ENCODE peak calls at places on chromosome 2, in seven cellular contexts. B is astrocyte of the cerebellum; C is stimulated activated CD4-positive, alpha-beta T cell treated with anti-CD3 and anti-CD28 coated beads, Interleukin-4, amount 100 ng/mL, for 48 hours; L is GF-D8; H is mammary epithelial cell; W is fibroblast of mammary gland; X is hippocampal formation. J is an unnamed sample.

GRCh38 chr2:226031078-226031937 is 631.8 kb downstream of the NYAP2 start:
- DNase-seq in B (peak; percentile 51), C (peak; percentile 39), L (peak; percentile 60), H (peak; percentile 42), W (peak; percentile 64), X (peak; percentile 50), J (no peak)

GRCh38 chr2:205754924-205755321 is 72.6 kb downstream of the NRP2 start:
- DNase-seq in B (peak; percentile 39), C (no peak), L (no peak), H (peak; percentile 49), W (peak; percentile 72), X (no peak), J (no peak)

GRCh38 chr2:166197446-166197845 is 69.6 kb upstream of the SCN1A start:
- DNase-seq in B (no peak), C (no peak), L (no peak), H (no peak), W (peak; percentile 27), X (no peak), J (no peak)

GRCh38 chr2:113162173-113162572 is 11.6 kb upstream of the PSD4 start:
- DNase-seq in B (no peak), C (no peak), L (no peak), H (no peak), W (no peak), X (no peak), J (no peak)

GRCh38 chr2:102114290-102114721 is 28.2 kb upstream of the IL1R1 start:
- DNase-seq in B (peak; percentile 99), C (peak; percentile 37), L (no peak), H (peak; percentile 58), W (peak; percentile 74), X (no peak), J (no peak)

GRCh38 chr2:64767670-64768425 is 114.1 kb upstream of the SERTAD2 start:
- DNase-seq in B (peak; percentile 78), C (peak; percentile 71), L (peak; percentile 56), H (peak; percentile 86), W (peak; percentile 88), X (peak; percentile 83), J (peak; percentile 78)

GRCh38 chr2:230660294-230661060 is 52.2 kb upstream of the CAB39 start:
- DNase-seq in B (no peak), C (no peak), L (peak; percentile 98), H (no peak), W (no peak), X (peak; percentile 14), J (peak; percentile 39)

GRCh38 chr2:62505649-62506420 is at the start of gene TMEM17:
- DNase-seq in B (peak; percentile 63), C (peak; percentile 49), L (peak; percentile 73), H (peak; percentile 86), W (peak; percentile 93), X (peak; percentile 91), J (peak; percentile 50)

GRCh38 chr2:174692256-174692830 is 71.9 kb downstream of the CHRNA1 start:
- DNase-seq in B (no peak), C (no peak), L (no peak), H (no peak), W (peak; percentile 73), X (peak; percentile 84), J (no peak)

GRCh38 chr2:111039984-111040383 is 80.7 kb upstream of the BCL2L11 start:
- DNase-seq in B (no peak), C (no peak), L (no peak), H (no peak), W (no peak), X (no peak), J (peak; percentile 70)

GRCh38 chr2:223032187-223033142 is 19.5 kb upstream of the KCNE4 start:
- DNase-seq in B (no peak), C (no peak), L (no peak), H (no peak), W (peak; percentile 79), X (no peak), J (no peak)

GRCh38 chr2:193847140-193847539 is 1652.4 kb upstream of the TMEFF2 start:
- DNase-seq in B (peak; percentile 53), C (no peak), L (no peak), H (peak; percentile 69), W (peak; percentile 87), X (no peak), J (no peak)

GRCh38 chr2:14615701-14616100 is 16.8 kb upstream of the LRATD1 start:
- DNase-seq in B (peak; percentile 34), C (no peak), L (no peak), H (no peak), W (no peak), X (no peak), J (no peak)

GRCh38 chr2:233449071-233449901 is 95.0 kb downstream of the DGKD start:
- DNase-seq in B (peak; percentile 23), C (no peak), L (no peak), H (no peak), W (peak; percentile 40), X (peak; percentile 20), J (no peak)

GRCh38 chr2:101307950-101308431 is 510 bp downstream of the RNF149 start:
- DNase-seq in B (no peak), C (no peak), L (no peak), H (peak; percentile 37), W (no peak), X (no peak), J (peak; percentile 4)

GRCh38 chr2:167946367-167946955 is 300.9 kb downstream of the STK39 start:
- DNase-seq in B (no peak), C (no peak), L (no peak), H (no peak), W (no peak), X (no peak), J (no peak)

GRCh38 chr2:226772389-226773179 is 27.0 kb downstream of the IRS1 start:
- DNase-seq in B (no peak), C (no peak), L (peak; percentile 95), H (no peak), W (no peak), X (no peak), J (peak; percentile 95)

GRCh38 chr2:11060376-11061169 is 94.7 kb upstream of the SLC66A3 start:
- DNase-seq in B (no peak), C (no peak), L (no peak), H (no peak), W (no peak), X (no peak), J (no peak)

GRCh38 chr2:49598231-49598630 is 443.9 kb upstream of the FSHR start:
- DNase-seq in B (no peak), C (no peak), L (no peak), H (no peak), W (no peak), X (no peak), J (no peak)

GRCh38 chr2:209029249-209029648 is 394.6 kb upstream of the MAP2 start:
- DNase-seq in B (no peak), C (no peak), L (no peak), H (no peak), W (no peak), X (no peak), J (no peak)

GRCh38 chr2:37648316-37649011 is 23.0 kb downstream of the CDC42EP3 start:
- DNase-seq in B (no peak), C (no peak), L (peak; percentile 41), H (no peak), W (no peak), X (no peak), J (peak; percentile 29)

GRCh38 chr2:64543006-64543697 is 19.0 kb downstream of the AFTPH start:
- DNase-seq in B (no peak), C (no peak), L (no peak), H (no peak), W (peak; percentile 5), X (no peak), J (no peak)

GRCh38 chr2:8152392-8153257 is 529.2 kb upstream of the ID2 start:
- DNase-seq in B (no peak), C (no peak), L (no peak), H (no peak), W (no peak), X (no peak), J (peak; percentile 86)

GRCh38 chr2:165863816-165864221 is 69.8 kb upstream of the GALNT3 start:
- DNase-seq in B (no peak), C (peak; percentile 7), L (no peak), H (no peak), W (no peak), X (peak; percentile 64), J (no peak)

GRCh38 chr2:198135481-198135934 is 331.1 kb downstream of the PLCL1 start:
- DNase-seq in B (no peak), C (no peak), L (no peak), H (no peak), W (no peak), X (peak; percentile 75), J (no peak)

GRCh38 chr2:159249955-159250723 is 36.4 kb downstream of the WDSUB1 start:
- DNase-seq in B (no peak), C (no peak), L (peak; percentile 95), H (peak; percentile 94), W (peak; percentile 89), X (peak; percentile 77), J (peak; percentile 8)

GRCh38 chr2:10218036-10218435 is 84.7 kb upstream of the HPCAL1 start:
- DNase-seq in B (no peak), C (no peak), L (no peak), H (no peak), W (no peak), X (no peak), J (no peak)

GRCh38 chr2:68675470-68675869 is 32.1 kb downstream of the PROKR1 start:
- DNase-seq in B (no peak), C (no peak), L (no peak), H (no peak), W (no peak), X (no peak), J (no peak)

GRCh38 chr2:26112201-26112600 is 60.7 kb upstream of the GAREM2 start:
- DNase-seq in B (no peak), C (no peak), L (no peak), H (no peak), W (no peak), X (no peak), J (no peak)

GRCh38 chr2:86468162-86469033 is 27.2 kb downstream of the KDM3A start:
- DNase-seq in B (no peak), C (no peak), L (no peak), H (no peak), W (no peak), X (no peak), J (no peak)

GRCh38 chr2:183105402-183106134 is 18.7 kb upstream of the NUP35 start:
- DNase-seq in B (no peak), C (no peak), L (no peak), H (peak; percentile 52), W (peak; percentile 40), X (no peak), J (no peak)

GRCh38 chr2:190746971-190747761 is 98.3 kb downstream of the NAB1 start:
- DNase-seq in B (no peak), C (no peak), L (no peak), H (no peak), W (peak; percentile 50), X (no peak), J (no peak)

GRCh38 chr2:62789518-62789917 is 84.0 kb downstream of the EHBP1 start:
- DNase-seq in B (no peak), C (no peak), L (no peak), H (no peak), W (no peak), X (no peak), J (no peak)